ENCODE peak calls at places on chromosomes 12 and 14, in seven cellular contexts. K is dorsolateral prefrontal cortex, X is right cardiac atrium, V is HTR-8/SVneo, M is mesendoderm, N is T-helper 2 cell, T is mucosa of descending colon. S is an unnamed sample.

GRCh38 chr14:37550511-37550910 is 44.5 kb downstream of the FOXA1 start:
- DNase-seq in K (no peak), X (no peak), V (peak; percentile 10), M (no peak), N (no peak), T (no peak), S (no peak)

GRCh38 chr12:120711411-120711810 is 1.2 kb downstream of the UNC119B start:
- DNase-seq in K (no peak), X (no peak), V (no peak), M (peak; percentile 16), N (no peak), T (no peak), S (no peak)

GRCh38 chr14:104228221-104228620 is 89.8 kb downstream of the KIF26A start:
- DNase-seq in K (peak; percentile 27), X (peak; percentile 29), V (no peak), M (no peak), N (no peak), T (no peak), S (no peak)

GRCh38 chr12:116508145-116509121 is 50.7 kb upstream of the MAP1LC3B2 start:
- DNase-seq in K (peak; percentile 46), X (peak; percentile 76), V (no peak), M (peak; percentile 76), N (peak; percentile 12), T (peak; percentile 21), S (peak; percentile 48)

GRCh38 chr12:63023926-63024325 is 89.0 kb upstream of the PPM1H start:
- DNase-seq in K (no peak), X (no peak), V (no peak), M (no peak), N (no peak), T (no peak), S (no peak)

GRCh38 chr12:14283489-14284144 is 81.9 kb upstream of the ATF7IP start:
- DNase-seq in K (no peak), X (no peak), V (no peak), M (peak; percentile 48), N (no peak), T (no peak), S (no peak)

GRCh38 chr12:115312901-115313300 is 628.9 kb upstream of the TBX3 start:
- DNase-seq in K (no peak), X (no peak), V (no peak), M (no peak), N (no peak), T (no peak), S (no peak)

GRCh38 chr14:50085570-50086315 is 30.6 kb downstream of the VCPKMT start:
- DNase-seq in K (no peak), X (no peak), V (peak; percentile 39), M (peak; percentile 31), N (no peak), T (no peak), S (no peak)

GRCh38 chr12:68178774-68179439 is 19.4 kb upstream of the IFNG start:
- DNase-seq in K (no peak), X (no peak), V (no peak), M (peak; percentile 31), N (no peak), T (no peak), S (no peak)

GRCh38 chr12:111842556-111843396 is 748 bp downstream of the MAPKAPK5 start:
- DNase-seq in K (no peak), X (no peak), V (peak; percentile 17), M (peak; percentile 44), N (no peak), T (peak; percentile 75), S (no peak)

GRCh38 chr12:20370001-20370381 is 1.7 kb downstream of the PDE3A start:
- DNase-seq in K (no peak), X (peak; percentile 74), V (no peak), M (peak; percentile 57), N (no peak), T (peak; percentile 63), S (peak; percentile 54)

GRCh38 chr14:103862393-103862782 is 15.0 kb upstream of the PPP1R13B start:
- DNase-seq in K (no peak), X (peak; percentile 7), V (no peak), M (peak; percentile 29), N (no peak), T (no peak), S (no peak)

GRCh38 chr14:92914087-92914656 is 8.8 kb upstream of the CHGA start:
- DNase-seq in K (no peak), X (no peak), V (no peak), M (peak; percentile 68), N (no peak), T (peak; percentile 61), S (no peak)

GRCh38 chr12:12181516-12181915 is 85.3 kb downstream of the LRP6 start:
- DNase-seq in K (no peak), X (no peak), V (no peak), M (no peak), N (no peak), T (no peak), S (no peak)

GRCh38 chr14:38098074-38098846 is 109.4 kb upstream of the SSTR1 start:
- DNase-seq in K (no peak), X (no peak), V (peak; percentile 12), M (no peak), N (no peak), T (no peak), S (no peak)

GRCh38 chr12:76190249-76190648 is 105.8 kb upstream of the NAP1L1 start:
- DNase-seq in K (no peak), X (no peak), V (no peak), M (no peak), N (no peak), T (no peak), S (no peak)

GRCh38 chr12:77861317-77861716 is 30.6 kb downstream of the NAV3 start:
- DNase-seq in K (no peak), X (no peak), V (no peak), M (no peak), N (no peak), T (no peak), S (no peak)

GRCh38 chr14:101862711-101863110 is 101.2 kb downstream of the PPP2R5C start:
- DNase-seq in K (no peak), X (no peak), V (no peak), M (no peak), N (no peak), T (no peak), S (no peak)

GRCh38 chr14:52399886-52400599 is 85.9 kb downstream of the PTGER2 start:
- DNase-seq in K (no peak), X (no peak), V (peak; percentile 14), M (peak; percentile 7), N (no peak), T (peak; percentile 50), S (no peak)

GRCh38 chr12:129161511-129161910 is 308.2 kb downstream of the GLT1D1 start:
- DNase-seq in K (no peak), X (no peak), V (no peak), M (no peak), N (no peak), T (no peak), S (no peak)

GRCh38 chr12:49022558-49023178 is 4.1 kb upstream of the PRKAG1 start:
- DNase-seq in K (no peak), X (no peak), V (no peak), M (no peak), N (no peak), T (no peak), S (no peak)

GRCh38 chr12:2691001-2691339 is 103.8 kb upstream of the FKBP4 start:
- DNase-seq in K (no peak), X (peak; percentile 68), V (no peak), M (peak; percentile 71), N (peak; percentile 37), T (peak; percentile 48), S (no peak)

GRCh38 chr12:123363385-123363742 is 1.3 kb downstream of the SBNO1 start:
- DNase-seq in K (no peak), X (no peak), V (no peak), M (no peak), N (no peak), T (peak; percentile 45), S (no peak)

GRCh38 chr12:42186793-42187192 is 42.1 kb upstream of the GXYLT1 start:
- DNase-seq in K (no peak), X (no peak), V (no peak), M (no peak), N (no peak), T (no peak), S (no peak)

GRCh38 chr14:39320318-39320717 is 86.6 kb downstream of the MIA2 start:
- DNase-seq in K (no peak), X (no peak), V (no peak), M (no peak), N (no peak), T (no peak), S (no peak)

GRCh38 chr12:83156800-83157199 is 470.1 kb downstream of the TMTC2 start:
- DNase-seq in K (no peak), X (no peak), V (no peak), M (no peak), N (no peak), T (no peak), S (no peak)

GRCh38 chr12:41795910-41796309 is 348.8 kb downstream of the GXYLT1 start:
- DNase-seq in K (no peak), X (no peak), V (no peak), M (peak; percentile 73), N (no peak), T (no peak), S (no peak)